ENCODE peak calls at places on chromosomes 16 and 17, in four cellular contexts. D is HepG2, Y is WTC11, A is K562. H is an unnamed sample.
A peak's percentile ranks its signal among the peaks of the same experiment; 100 is the strongest.

GRCh38 chr16:50313596-50314483 is 47.5 kb downstream of the ADCY7 start:
- DNase-seq in Y (no peak), A (no peak), D (peak; percentile 95), H (no peak)

GRCh38 chr17:43338886-43339516 is 59.8 kb upstream of the ARL4D start:
- DNase-seq in Y (peak; percentile 77), A (no peak), D (peak; percentile 51), H (no peak)

GRCh38 chr16:54414671-54415070 is 128.1 kb upstream of the IRX3 start:
- DNase-seq in A (no peak), D (no peak), Y (no peak), H (no peak)

GRCh38 chr16:89557230-89557935 is 3.1 kb upstream of the RPL13 start:
- DNase-seq in D (peak; percentile 90), Y (peak; percentile 97), A (peak; percentile 82), H (peak; percentile 78)

GRCh38 chr16:10988164-10988803 is 43.9 kb downstream of the CLEC16A start:
- DNase-seq in Y (peak; percentile 54), A (peak; percentile 42), D (no peak), H (peak; percentile 34)

GRCh38 chr16:53334581-53334980 is 99.7 kb upstream of the RBL2 start:
- DNase-seq in A (no peak), D (no peak), Y (no peak), H (no peak)

GRCh38 chr16:78566397-78567073 is 467.1 kb downstream of the WWOX start:
- DNase-seq in D (no peak), A (no peak), Y (no peak), H (no peak)

GRCh38 chr17:6470751-6471521 is 26.7 kb downstream of the PIMREG start:
- DNase-seq in Y (no peak), D (no peak), A (no peak), H (no peak)

GRCh38 chr16:54926166-54926838 is 4.4 kb upstream of the IRX5 start:
- DNase-seq in D (no peak), Y (no peak), A (no peak), H (no peak)

GRCh38 chr17:38403491-38403890 is 24.8 kb upstream of the ARHGAP23 start:
- DNase-seq in A (no peak), Y (no peak), D (no peak), H (no peak)

GRCh38 chr17:67258836-67259468 is 14.0 kb upstream of the HELZ start:
- DNase-seq in D (no peak), Y (no peak), A (no peak), H (no peak)

GRCh38 chr16:84136331-84137125 is 8.4 kb downstream of the HSDL1 start:
- DNase-seq in D (no peak), Y (no peak), A (no peak), H (no peak)

GRCh38 chr16:77599793-77600415 is 122.4 kb upstream of the NUDT7 start:
- DNase-seq in A (peak; percentile 22), D (peak; percentile 41), Y (no peak), H (peak; percentile 48)

GRCh38 chr16:29816694-29817441 is 916 bp downstream of the PAGR1 start:
- DNase-seq in Y (peak; percentile 62), D (peak; percentile 47), A (peak; percentile 58), H (peak; percentile 72)

GRCh38 chr16:57867000-57867561 is 64.8 kb upstream of the KIFC3 start:
- DNase-seq in D (no peak), Y (no peak), A (no peak), H (no peak)

GRCh38 chr16:57115504-57116182 is 23.3 kb downstream of the CPNE2 start:
- DNase-seq in A (no peak), D (no peak), Y (no peak), H (no peak)

GRCh38 chr17:35094902-35095301 is 24.8 kb downstream of the RAD51D start:
- DNase-seq in D (peak; percentile 14), Y (no peak), A (no peak), H (no peak)

GRCh38 chr17:9256944-9257629 is 235.8 kb downstream of the NTN1 start:
- DNase-seq in Y (no peak), D (no peak), A (no peak), H (no peak)

GRCh38 chr17:70078994-70079531 is 4.0 kb downstream of the KCNJ16 start:
- DNase-seq in Y (no peak), D (no peak), A (no peak), H (no peak)

GRCh38 chr16:83802135-83802534 is 5.6 kb upstream of the HSBP1 start:
- DNase-seq in D (no peak), A (no peak), Y (no peak), H (no peak)

GRCh38 chr17:66268247-66268927 is 34.0 kb upstream of the PRKCA start:
- DNase-seq in Y (no peak), D (no peak), A (no peak), H (no peak)

GRCh38 chr17:17693955-17694228 is 12.6 kb downstream of the RAI1 start:
- DNase-seq in A (no peak), Y (no peak), D (no peak), H (no peak)

GRCh38 chr16:88476817-88477397 is 23.8 kb downstream of the ZFPM1 start:
- DNase-seq in D (no peak), Y (no peak), A (no peak), H (no peak)

GRCh38 chr16:22813946-22814325 is at the start of gene HS3ST2:
- DNase-seq in A (no peak), D (no peak), Y (peak; percentile 65), H (peak; percentile 56)

GRCh38 chr17:7389924-7390910 is 4.1 kb downstream of the PLSCR3 start:
- DNase-seq in A (no peak), D (no peak), Y (no peak), H (no peak)

GRCh38 chr17:1491406-1492248 is 859 bp downstream of the MYO1C start:
- DNase-seq in Y (peak; percentile 35), D (no peak), A (peak; percentile 85), H (peak; percentile 74)

GRCh38 chr16:57486858-57487834 is 853 bp upstream of the DOK4 start:
- DNase-seq in A (no peak), D (no peak), Y (no peak), H (no peak)

GRCh38 chr17:73956595-73957465 is 246.6 kb upstream of the RPL38 start:
- DNase-seq in Y (peak; percentile 91), D (peak; percentile 56), A (peak; percentile 65), H (peak; percentile 80)

GRCh38 chr16:2910441-2910840 is 1.3 kb upstream of the FLYWCH1 start:
- DNase-seq in Y (no peak), A (no peak), D (no peak), H (no peak)

GRCh38 chr16:2914233-2914632 is 2.5 kb downstream of the FLYWCH1 start:
- DNase-seq in A (no peak), Y (no peak), D (no peak), H (no peak)

GRCh38 chr16:2913603-2914002 is 1.9 kb downstream of the FLYWCH1 start:
- DNase-seq in Y (no peak), D (no peak), A (no peak), H (no peak)

GRCh38 chr16:2911580-2912329 is at the start of gene FLYWCH1:
- DNase-seq in D (peak; percentile 92), Y (peak; percentile 99), A (peak; percentile 93), H (peak; percentile 92)

DNA sequence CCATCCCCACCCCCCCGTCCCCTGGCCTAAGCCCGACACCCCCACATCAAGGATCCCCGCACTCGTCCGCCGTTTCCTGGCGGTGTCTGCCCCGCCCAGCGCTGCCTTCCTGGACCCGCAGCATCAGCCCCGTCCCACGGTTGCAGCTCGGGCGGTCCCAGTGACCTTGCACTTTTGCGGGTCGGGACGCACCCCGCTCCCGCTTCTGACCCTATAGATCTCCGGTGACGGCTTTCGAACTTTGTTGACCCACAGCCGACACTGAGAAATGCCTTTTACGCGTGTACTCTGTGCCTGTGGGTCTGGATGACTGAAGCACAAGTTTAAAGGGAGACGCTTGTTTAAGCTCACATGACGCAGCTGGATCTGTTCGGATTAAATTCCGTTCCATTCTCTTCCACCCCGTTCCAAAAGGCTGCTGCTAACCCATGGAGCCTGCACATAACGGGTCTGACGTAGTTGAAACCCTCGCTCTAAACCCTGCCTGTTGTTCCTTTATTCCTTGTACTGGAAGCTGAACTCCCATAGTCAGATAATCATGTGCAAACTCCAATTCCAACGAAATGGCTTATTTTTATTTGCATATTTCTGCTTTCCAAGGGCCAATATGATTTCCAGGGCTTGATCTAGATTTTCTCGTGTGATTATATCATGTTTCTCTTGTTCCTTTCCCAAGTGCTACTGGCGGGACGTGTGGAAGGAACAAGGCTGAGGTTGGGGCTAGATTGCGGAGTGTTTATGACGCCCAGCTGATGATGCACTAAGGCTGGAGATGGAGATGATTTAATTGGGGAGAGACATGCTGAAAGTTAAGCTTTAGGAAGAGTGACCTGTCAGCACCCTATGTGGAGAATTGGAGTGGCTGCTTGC is 834 bp downstream of the FLYWCH1 start:
- DNase-seq in Y (peak; percentile 38), D (peak; percentile 6), A (peak; percentile 58), H (no peak)
- TF ChIP-seq ELF4 in Y (no peak), D (no peak), A (no peak), H (no peak)

GRCh38 chr16:79601978-79602609 is 1.6 kb upstream of the MAF start:
- DNase-seq in A (peak; percentile 64), D (peak; percentile 76), Y (peak; percentile 83), H (peak; percentile 53)
- TF ChIP-seq ELF4 in A (no peak), D (no peak), Y (no peak), H (no peak)

GRCh38 chr16:87465306-87465705 is 27.5 kb downstream of the ZCCHC14 start:
- DNase-seq in Y (no peak), D (peak; percentile 79), A (peak; percentile 38), H (no peak)
- TF ChIP-seq ELF4 in Y (no peak), D (peak; percentile 28), A (no peak), H (no peak)

DNA sequence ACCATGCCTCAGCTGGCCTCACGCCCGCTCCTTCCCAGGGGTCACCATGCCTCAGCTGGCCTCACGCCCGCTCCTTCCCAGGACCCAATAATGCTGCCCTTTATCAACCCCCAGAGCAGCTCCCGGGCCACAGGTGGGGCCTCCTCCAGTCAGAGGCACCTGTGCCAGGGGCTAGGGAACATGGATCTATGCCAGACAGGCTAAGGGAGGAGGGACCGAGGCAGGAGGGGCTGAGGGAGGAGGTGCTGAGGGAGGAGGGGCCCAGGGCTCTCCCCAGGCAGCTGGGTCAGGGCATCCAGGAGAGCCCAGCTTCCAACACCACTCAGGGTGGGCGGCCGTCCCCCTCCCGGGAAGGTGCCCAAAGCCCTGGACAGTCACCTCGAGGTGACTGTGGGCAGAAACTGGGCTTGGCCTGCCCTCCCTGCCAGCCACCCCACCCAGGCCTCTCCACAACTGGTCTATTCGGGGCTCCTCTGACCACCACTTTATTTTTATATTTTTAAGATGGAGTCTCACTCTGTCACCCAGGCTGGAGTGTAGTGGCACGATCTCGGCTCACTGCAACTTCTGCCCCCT is 19.4 kb downstream of the UTS2R start:
- DNase-seq in A (no peak), Y (no peak), D (no peak), H (no peak)
- TF ChIP-seq ELF4 in A (no peak), Y (no peak), D (no peak), H (no peak)

GRCh38 chr17:76597156-76598003 is 11.7 kb upstream of the ST6GALNAC2 start:
- DNase-seq in A (no peak), Y (no peak), D (peak; percentile 64), H (no peak)
- TF ChIP-seq ELF4 in A (no peak), Y (no peak), D (no peak), H (no peak)

DNA sequence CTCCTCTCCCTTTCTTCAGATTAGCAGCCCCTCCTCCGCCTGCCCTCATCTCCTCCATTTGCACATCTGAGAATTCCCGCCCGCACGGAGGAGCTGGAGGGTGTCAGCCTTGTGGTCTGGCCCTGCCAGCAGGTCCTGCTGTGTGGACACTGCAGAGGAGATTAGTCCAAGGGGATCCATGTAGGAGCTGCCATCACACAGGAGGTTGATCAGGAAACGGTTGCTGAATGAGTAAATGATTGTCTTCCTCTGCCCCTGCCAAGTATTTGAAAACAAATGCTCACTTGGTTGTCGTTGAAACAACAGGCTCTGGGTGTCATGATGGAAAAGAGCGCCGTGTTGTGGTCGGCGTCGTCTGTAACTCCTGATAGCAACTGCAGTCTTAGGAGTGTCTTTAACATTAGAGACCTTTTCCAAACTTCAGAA is 63.8 kb upstream of the CHMP6 start:
- DNase-seq in D (no peak), A (no peak), Y (no peak), H (no peak)
- TF ChIP-seq ELF4 in D (no peak), A (no peak), Y (no peak), H (no peak)

H was measured in HEK293T.